ENCODE peak calls at places on chromosomes 16 and 17, in four cellular contexts. One of them, this sample, is unnamed.

GRCh38 chr17:56011406-56012131 is 141.7 kb upstream of the ANKFN1 start:
- DNase-seq in HepG2: no peak
- DNase-seq in K562: no peak
- DNase-seq in A549: no peak
- DNase-seq in this sample: no peak

GRCh38 chr16:12079411-12079965 is 103.0 kb downstream of the SNX29 start:
- DNase-seq in HepG2: no peak
- DNase-seq in K562: no peak
- DNase-seq in A549: no peak
- DNase-seq in this sample: no peak

GRCh38 chr16:5461574-5461973 is 364.0 kb upstream of the EEF2KMT start:
- DNase-seq in A549: no peak
- DNase-seq in HepG2: no peak
- DNase-seq in K562: no peak
- DNase-seq in this sample: no peak

GRCh38 chr16:68935008-68935407 is 91.7 kb downstream of the TANGO6 start:
- DNase-seq in HepG2: no peak
- DNase-seq in A549: no peak
- DNase-seq in K562: no peak
- DNase-seq in this sample: no peak

GRCh38 chr17:37766951-37767350 is 22.1 kb upstream of the HNF1B start:
- DNase-seq in HepG2: no peak
- DNase-seq in A549: no peak
- DNase-seq in K562: no peak
- DNase-seq in this sample: no peak

GRCh38 chr16:84940670-84941551 is 70.4 kb downstream of the ZDHHC7 start:
- DNase-seq in A549: no peak
- DNase-seq in K562: no peak
- DNase-seq in HepG2: no peak
- DNase-seq in this sample: no peak

GRCh38 chr17:31509805-31510177 is 118.3 kb downstream of the RAB11FIP4 start:
- DNase-seq in K562: no peak
- DNase-seq in A549: no peak
- DNase-seq in HepG2: no peak
- DNase-seq in this sample: no peak

GRCh38 chr17:28466001-28466400 is 7.4 kb upstream of the SLC13A2 start:
- DNase-seq in K562: no peak
- DNase-seq in A549: no peak
- DNase-seq in HepG2: no peak
- DNase-seq in this sample: no peak

GRCh38 chr16:17578921-17579876 is 108.4 kb upstream of the XYLT1 start:
- DNase-seq in K562: peak; percentile 58
- DNase-seq in A549: peak; percentile 32
- DNase-seq in HepG2: peak; percentile 73
- DNase-seq in this sample: peak; percentile 86

GRCh38 chr16:28883221-28883996 is 5.1 kb downstream of the ATP2A1 start:
- DNase-seq in K562: no peak
- DNase-seq in A549: no peak
- DNase-seq in HepG2: no peak
- DNase-seq in this sample: no peak

GRCh38 chr17:74408262-74408661 is 23.6 kb upstream of the GPRC5C start:
- DNase-seq in K562: peak; percentile 69
- DNase-seq in HepG2: peak; percentile 71
- DNase-seq in A549: peak; percentile 75
- DNase-seq in this sample: no peak

GRCh38 chr17:45388604-45389325 is 43.9 kb downstream of the ARHGAP27 start:
- DNase-seq in A549: no peak
- DNase-seq in K562: no peak
- DNase-seq in HepG2: no peak
- DNase-seq in this sample: peak; percentile 62

GRCh38 chr17:75932852-75933251 is 8.0 kb downstream of the FBF1 start:
- DNase-seq in K562: no peak
- DNase-seq in HepG2: no peak
- DNase-seq in A549: no peak
- DNase-seq in this sample: no peak

GRCh38 chr17:8611671-8612298 is 18.7 kb downstream of the MYH10 start:
- DNase-seq in HepG2: no peak
- DNase-seq in K562: no peak
- DNase-seq in A549: no peak
- DNase-seq in this sample: peak; percentile 47

GRCh38 chr17:15915996-15916395 is 28.9 kb upstream of the ADORA2B start:
- DNase-seq in HepG2: no peak
- DNase-seq in K562: no peak
- DNase-seq in A549: no peak
- DNase-seq in this sample: no peak

GRCh38 chr17:15918261-15918660 is 26.7 kb upstream of the ADORA2B start:
- DNase-seq in A549: no peak
- DNase-seq in HepG2: no peak
- DNase-seq in K562: no peak
- DNase-seq in this sample: no peak

GRCh38 chr17:15917021-15917438 is 27.9 kb upstream of the ADORA2B start:
- DNase-seq in K562: no peak
- DNase-seq in A549: no peak
- DNase-seq in HepG2: no peak
- DNase-seq in this sample: no peak

GRCh38 chr17:15918661-15919259 is 26.2 kb upstream of the ADORA2B start:
- DNase-seq in HepG2: no peak
- DNase-seq in K562: no peak
- DNase-seq in A549: no peak
- DNase-seq in this sample: no peak

DNA sequence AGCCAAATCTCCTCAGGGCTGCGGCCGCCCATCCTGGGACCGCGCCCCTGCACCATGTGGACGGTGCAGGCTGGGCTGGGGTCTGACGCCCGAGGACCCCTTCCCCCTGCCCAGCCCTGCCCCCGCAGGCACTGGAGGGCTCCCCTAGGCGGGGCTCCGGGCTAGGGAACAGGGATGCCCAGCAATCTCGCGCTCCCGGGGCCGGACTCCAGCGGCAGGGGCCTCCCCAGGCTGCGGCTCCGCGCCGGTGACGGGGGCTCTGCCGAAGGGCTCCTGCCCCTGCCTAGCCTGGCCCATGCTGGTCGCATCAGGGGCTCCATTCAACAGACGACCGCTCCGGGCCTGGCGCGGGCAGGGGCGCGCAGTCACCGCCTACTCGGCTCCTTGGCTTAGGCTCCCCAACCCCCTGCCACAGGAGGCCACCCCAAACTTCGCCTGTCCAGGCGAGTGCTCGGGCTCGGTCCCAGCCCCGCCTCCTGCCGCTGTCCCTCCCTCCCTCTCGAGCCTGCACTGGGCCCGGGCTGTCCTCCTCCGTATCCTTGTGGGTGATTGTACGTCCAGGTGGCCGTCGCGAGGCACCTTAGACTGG is 27.4 kb upstream of the ADORA2B start:
- DNase-seq in K562: no peak
- DNase-seq in HepG2: no peak
- DNase-seq in A549: no peak
- DNase-seq in this sample: no peak
- TF ChIP-seq SMC3 in K562: no peak
- TF ChIP-seq SMC3 in HepG2: no peak
- TF ChIP-seq SMC3 in A549: no peak
- TF ChIP-seq SMC3 in this sample: no peak

DNA sequence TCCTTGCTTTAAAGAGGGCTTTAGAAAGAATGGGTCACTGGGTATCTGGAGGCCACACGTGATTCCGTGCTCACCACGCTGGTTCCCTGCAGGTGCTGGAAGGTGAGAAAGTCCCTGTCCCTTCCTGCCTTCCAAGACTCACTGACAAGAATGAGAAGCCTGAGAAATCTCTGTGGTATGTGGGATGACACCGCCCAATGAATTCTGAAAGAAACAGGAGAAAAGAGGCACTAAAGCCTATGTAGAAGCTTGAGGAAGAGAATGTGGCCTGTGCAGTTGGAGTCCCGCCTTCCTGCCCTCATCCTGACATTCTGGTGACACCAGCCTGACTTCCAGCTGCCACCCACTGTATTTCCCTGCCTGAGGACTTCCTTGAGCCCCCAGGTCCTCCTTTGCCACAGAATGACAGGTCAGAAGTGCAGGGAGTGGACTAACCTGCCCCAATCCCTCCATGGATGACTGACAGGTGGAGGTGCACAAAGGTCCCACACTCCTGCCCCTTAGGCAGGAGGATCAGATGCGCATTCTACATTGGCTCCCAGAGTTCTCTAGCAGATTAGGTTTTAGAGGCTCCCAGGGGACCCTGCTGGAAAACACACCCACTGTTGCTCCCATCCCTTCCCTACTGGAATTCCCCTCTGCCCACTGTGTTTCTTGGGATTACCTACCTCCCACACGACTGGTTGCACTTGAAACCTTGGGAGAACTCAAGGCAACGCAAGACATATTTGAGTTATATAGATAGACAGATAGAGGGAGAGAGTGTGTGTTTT is 38.6 kb upstream of the TENT4B start:
- DNase-seq in K562: no peak
- DNase-seq in HepG2: no peak
- DNase-seq in A549: no peak
- DNase-seq in this sample: no peak
- TF ChIP-seq SMC3 in K562: no peak
- TF ChIP-seq SMC3 in HepG2: no peak
- TF ChIP-seq SMC3 in A549: no peak
- TF ChIP-seq SMC3 in this sample: no peak

DNA sequence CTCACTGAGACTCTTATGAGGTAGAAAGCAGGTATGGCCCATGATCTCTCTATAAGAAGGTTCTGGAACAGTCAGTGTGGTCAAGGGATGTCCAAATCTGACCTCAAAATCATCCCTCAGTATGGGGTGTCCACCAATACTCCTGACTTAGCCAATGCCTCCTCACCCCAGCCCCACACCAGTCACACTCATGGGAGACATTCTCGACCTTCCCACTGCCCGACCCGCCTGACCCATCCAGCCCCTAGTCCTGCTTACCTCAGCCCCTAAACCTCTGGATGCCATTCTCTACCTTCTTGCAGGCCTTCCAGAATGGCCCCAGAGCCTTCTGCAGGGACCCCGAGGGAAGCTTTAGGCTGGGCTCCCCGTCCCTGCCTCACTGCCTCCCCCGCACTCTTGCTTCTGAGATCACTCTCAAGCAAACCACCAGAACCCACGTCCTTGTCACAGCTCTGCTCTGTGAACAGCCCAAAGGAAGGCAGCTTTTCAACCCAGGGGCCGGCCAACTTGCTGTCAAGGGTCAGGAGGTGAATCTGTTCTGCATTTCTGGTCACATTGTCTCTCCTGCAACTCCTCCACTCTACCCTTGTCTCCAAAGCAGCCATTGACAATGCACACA is 44.9 kb upstream of the RBFOX3 start:
- DNase-seq in HepG2: no peak
- DNase-seq in K562: no peak
- DNase-seq in A549: no peak
- DNase-seq in this sample: no peak
- TF ChIP-seq SMC3 in HepG2: no peak
- TF ChIP-seq SMC3 in K562: no peak
- TF ChIP-seq SMC3 in A549: no peak
- TF ChIP-seq SMC3 in this sample: no peak

GRCh38 chr17:66465701-66466100 is 163.3 kb downstream of the PRKCA start:
- DNase-seq in K562: no peak
- DNase-seq in A549: no peak
- DNase-seq in HepG2: no peak
- DNase-seq in this sample: no peak

GRCh38 chr17:66468241-66469087 is 166.1 kb downstream of the PRKCA start:
- DNase-seq in K562: peak; percentile 72
- DNase-seq in A549: no peak
- DNase-seq in HepG2: peak; percentile 27
- DNase-seq in this sample: peak; percentile 26

GRCh38 chr17:66467766-66468165 is 165.4 kb downstream of the PRKCA start:
- DNase-seq in A549: no peak
- DNase-seq in HepG2: no peak
- DNase-seq in K562: no peak
- DNase-seq in this sample: peak; percentile 55

GRCh38 chr17:66466421-66466820 is 164.0 kb downstream of the PRKCA start:
- DNase-seq in K562: no peak
- DNase-seq in HepG2: no peak
- DNase-seq in A549: no peak
- DNase-seq in this sample: no peak

GRCh38 chr17:66466933-66467367 is 164.5 kb downstream of the PRKCA start:
- DNase-seq in A549: peak; percentile 97
- DNase-seq in K562: peak; percentile 44
- DNase-seq in HepG2: peak; percentile 92
- DNase-seq in this sample: peak; percentile 100
- TF ChIP-seq SMC3 in A549: peak; percentile 57
- TF ChIP-seq SMC3 in K562: no peak
- TF ChIP-seq SMC3 in HepG2: no peak
- TF ChIP-seq SMC3 in this sample: no peak

DNA sequence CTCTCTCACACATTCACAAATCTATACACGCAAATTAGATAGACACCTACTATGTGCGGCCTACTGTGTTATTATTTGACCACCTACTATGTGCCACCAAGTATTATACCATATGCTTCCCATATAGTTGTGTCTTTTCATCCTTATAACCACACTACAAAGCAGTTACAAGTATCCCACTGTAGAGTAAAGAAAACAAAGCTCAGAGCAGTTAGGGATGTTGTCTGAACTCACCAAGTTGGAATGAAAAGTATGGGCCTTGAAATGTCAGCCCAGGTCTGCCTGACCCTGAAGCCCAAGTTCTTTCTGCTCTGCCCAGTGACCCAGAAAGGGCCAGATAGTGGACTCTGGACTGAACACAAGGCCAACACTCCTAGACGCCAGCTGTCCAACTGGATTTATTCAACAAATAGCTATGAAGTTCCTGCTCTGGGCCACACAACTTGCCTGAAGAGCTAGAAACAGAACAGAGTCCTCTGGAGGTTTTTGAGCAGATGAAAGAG is 8.5 kb downstream of the KRT37 start:
- DNase-seq in HepG2: peak; percentile 93
- DNase-seq in A549: no peak
- DNase-seq in K562: no peak
- DNase-seq in this sample: peak; percentile 55
- TF ChIP-seq SMC3 in HepG2: no peak
- TF ChIP-seq SMC3 in A549: no peak
- TF ChIP-seq SMC3 in K562: no peak
- TF ChIP-seq SMC3 in this sample: no peak

DNA sequence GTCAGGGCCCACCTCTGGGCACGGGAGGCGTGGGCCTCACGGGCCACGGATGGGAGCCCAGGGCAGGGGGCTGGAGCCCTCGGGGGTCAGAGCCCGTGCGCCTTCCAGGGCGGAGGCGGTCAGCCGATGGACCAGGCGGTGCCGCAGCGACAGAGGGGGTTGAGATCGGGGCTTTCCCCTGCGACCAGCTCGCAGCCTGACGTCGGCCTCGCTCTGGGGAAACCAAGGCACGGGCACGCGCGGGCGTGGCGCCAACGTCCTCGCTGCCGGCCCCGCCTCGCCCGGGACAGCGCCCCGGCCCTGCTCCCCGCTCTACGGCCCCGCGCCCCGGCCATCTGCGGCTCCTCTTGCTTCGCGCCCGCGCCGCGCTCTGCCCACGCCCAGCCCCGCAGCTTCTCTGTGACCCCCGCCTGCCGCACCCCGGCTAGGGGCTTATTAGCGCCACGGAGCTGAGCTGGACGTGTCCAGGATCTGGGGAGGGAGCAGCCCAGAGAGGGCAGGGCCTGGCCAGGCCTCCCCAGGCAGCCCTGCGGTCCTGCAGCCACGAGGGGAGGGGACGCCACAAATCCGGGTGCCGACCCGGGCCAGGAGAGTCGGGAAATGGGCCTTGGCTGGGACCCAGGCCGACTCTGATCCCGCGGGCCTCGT is 13.5 kb downstream of the ACTG1 start:
- DNase-seq in A549: no peak
- DNase-seq in K562: no peak
- DNase-seq in HepG2: no peak
- DNase-seq in this sample: no peak
- TF ChIP-seq SMC3 in A549: no peak
- TF ChIP-seq SMC3 in K562: no peak
- TF ChIP-seq SMC3 in HepG2: no peak
- TF ChIP-seq SMC3 in this sample: no peak